ENCODE peak calls at places on chromosomes 4 and X, in seven cellular contexts. W, O, B, D, C, F and L are unnamed samples.

GRCh38 chr4:41696131-41696530 is 52.4 kb downstream of the PHOX2B start:
- DNase-seq in W (no peak), O (no peak), B (no peak), D (no peak), C (peak; percentile 9), F (no peak), L (no peak)

GRCh38 chrX:34978171-34978570 is 35.6 kb downstream of the FAM47B start:
- DNase-seq in W (no peak), O (no peak), B (no peak), D (no peak), C (no peak), F (no peak), L (no peak)

GRCh38 chr4:24975505-24975904 is 55.2 kb downstream of the LGI2 start:
- DNase-seq in W (no peak), O (no peak), B (no peak), D (no peak), C (no peak), F (no peak), L (no peak)

GRCh38 chrX:9153299-9153698 is 119.4 kb upstream of the FAM9B start:
- DNase-seq in W (no peak), O (no peak), B (no peak), D (no peak), C (peak; percentile 77), F (peak; percentile 49), L (no peak)

GRCh38 chrX:152842772-152843338 is 12.0 kb downstream of the NSDHL start:
- DNase-seq in W (no peak), O (no peak), B (no peak), D (no peak), C (no peak), F (no peak), L (no peak)

GRCh38 chrX:152635941-152636340 is 1.8 kb upstream of the GABRQ start:
- DNase-seq in W (peak; percentile 55), O (peak; percentile 58), B (no peak), D (no peak), C (peak; percentile 65), F (peak; percentile 28), L (peak; percentile 31)

GRCh38 chr4:4395849-4396627 is 9.1 kb downstream of the NSG1 start:
- DNase-seq in W (no peak), O (peak; percentile 57), B (peak; percentile 59), D (no peak), C (peak; percentile 8), F (no peak), L (no peak)

GRCh38 chr4:17059192-17059634 is 160.8 kb upstream of the LDB2 start:
- DNase-seq in W (peak; percentile 7), O (no peak), B (no peak), D (no peak), C (peak; percentile 91), F (peak; percentile 57), L (peak; percentile 86)

GRCh38 chrX:153825042-153825441 is 5.3 kb downstream of the PDZD4 start:
- DNase-seq in W (no peak), O (no peak), B (peak; percentile 5), D (no peak), C (no peak), F (no peak), L (no peak)

GRCh38 chr4:610411-611261 is 14.7 kb upstream of the PDE6B start:
- DNase-seq in W (no peak), O (no peak), B (no peak), D (no peak), C (peak; percentile 76), F (peak; percentile 51), L (no peak)

GRCh38 chr4:48899432-48899749 is 7.2 kb downstream of the OCIAD2 start:
- DNase-seq in W (no peak), O (no peak), B (no peak), D (no peak), C (no peak), F (no peak), L (no peak)

DNA sequence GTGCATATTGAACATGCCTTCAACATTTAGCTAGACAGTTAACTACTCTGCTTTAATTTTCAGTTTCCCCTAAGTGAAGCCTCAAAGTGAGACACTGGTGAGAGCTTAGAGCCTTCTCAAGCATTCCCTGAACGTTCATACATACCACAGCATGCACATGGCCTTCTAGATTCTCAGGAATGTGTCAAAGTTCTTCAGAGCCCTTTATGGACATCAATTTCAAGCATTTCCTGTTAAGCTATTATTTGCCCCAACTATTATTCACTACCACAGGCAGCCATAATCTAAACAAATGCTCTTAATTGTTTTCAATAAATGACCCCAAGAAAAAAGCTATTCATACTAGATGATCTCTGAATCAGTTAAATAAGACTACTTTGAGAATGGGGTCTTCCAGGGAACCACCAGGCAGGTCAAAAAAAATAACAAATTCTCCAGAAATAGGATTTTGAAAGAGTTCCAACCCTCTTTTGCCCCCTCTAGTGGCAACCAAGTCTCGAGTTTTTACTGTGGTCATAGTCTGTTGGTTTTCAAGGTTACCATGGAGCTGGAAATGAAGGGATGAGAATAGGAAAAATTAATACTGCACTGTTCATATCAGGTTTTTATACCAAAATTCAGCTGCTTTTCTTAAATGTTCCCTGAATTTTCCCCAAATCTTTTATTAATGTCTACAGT is 235.4 kb downstream of the RAB28 start:
- DNase-seq in W (no peak), O (no peak), B (no peak), D (no peak), C (peak; percentile 6), F (no peak), L (no peak)
- TF ChIP-seq CTCF in W (no peak), O (peak; percentile 76), B (no peak), D (no peak), C (peak; percentile 37), F (peak; percentile 34), L (no peak)

GRCh38 chr4:165096776-165097175 is 15.9 kb downstream of the TMEM192 start:
- DNase-seq in W (no peak), O (no peak), B (peak; percentile 59), D (no peak), C (peak; percentile 43), F (peak; percentile 9), L (no peak)
- TF ChIP-seq CTCF in W (no peak), O (peak; percentile 81), B (peak; percentile 35), D (peak; percentile 44), C (peak; percentile 56), F (peak; percentile 53), L (peak; percentile 60)

DNA sequence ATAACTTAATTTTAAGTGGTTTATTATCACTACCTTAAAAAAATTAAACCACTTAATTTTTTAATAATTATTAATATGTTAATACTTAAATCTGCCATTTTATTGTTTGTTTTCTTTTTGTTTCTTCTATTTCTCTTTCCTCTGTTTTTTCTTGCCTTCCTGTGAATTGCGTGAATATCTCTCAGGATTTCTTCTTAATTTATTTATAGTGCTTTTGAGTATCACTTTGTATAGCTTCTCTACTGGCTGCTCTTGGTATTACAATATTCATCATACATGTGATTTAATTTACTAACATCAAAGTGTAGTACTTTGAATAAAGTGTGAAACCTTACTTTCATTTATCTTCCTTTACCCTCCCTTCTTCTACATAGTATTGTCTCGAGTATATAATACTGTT is 349.5 kb upstream of the CPXCR1 start:
- DNase-seq in W (no peak), O (no peak), B (no peak), D (no peak), C (no peak), F (no peak), L (no peak)
- TF ChIP-seq CTCF in W (no peak), O (peak; percentile 63), B (no peak), D (no peak), C (no peak), F (no peak), L (no peak)

DNA sequence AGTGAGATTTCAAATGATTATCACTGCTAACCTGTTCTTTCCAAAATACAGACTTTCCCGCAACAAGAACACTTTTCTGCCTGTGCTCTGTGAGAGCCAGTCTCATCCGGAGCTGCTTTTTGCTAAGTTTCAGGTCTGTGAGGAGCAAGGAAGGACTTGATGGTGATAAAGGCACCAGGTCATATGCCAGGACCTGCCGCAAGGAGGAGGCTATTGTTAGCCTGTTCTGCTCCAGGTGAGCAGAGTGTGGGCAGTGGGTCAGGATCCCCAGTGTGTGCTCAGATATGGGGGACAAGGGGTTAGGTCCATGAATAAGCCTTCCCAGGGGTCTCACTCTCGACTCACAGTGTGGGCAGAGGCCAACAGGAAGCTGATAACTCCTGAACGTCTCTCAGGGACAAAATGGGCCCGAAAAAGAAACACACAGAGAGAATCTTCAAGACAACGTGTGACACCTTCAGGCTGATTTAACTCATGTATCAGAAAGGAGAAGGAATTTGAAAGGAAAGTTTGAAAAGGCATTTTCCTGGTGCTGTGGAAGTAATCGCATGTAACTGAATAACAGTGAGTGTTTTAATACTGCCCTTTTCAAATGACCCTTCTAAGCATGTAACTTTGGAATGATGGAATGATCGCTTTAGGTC is 57.7 kb upstream of the PDLIM3 start:
- DNase-seq in W (no peak), O (no peak), B (no peak), D (no peak), C (peak; percentile 22), F (no peak), L (no peak)
- TF ChIP-seq CTCF in W (no peak), O (no peak), B (no peak), D (no peak), C (no peak), F (no peak), L (no peak)

DNA sequence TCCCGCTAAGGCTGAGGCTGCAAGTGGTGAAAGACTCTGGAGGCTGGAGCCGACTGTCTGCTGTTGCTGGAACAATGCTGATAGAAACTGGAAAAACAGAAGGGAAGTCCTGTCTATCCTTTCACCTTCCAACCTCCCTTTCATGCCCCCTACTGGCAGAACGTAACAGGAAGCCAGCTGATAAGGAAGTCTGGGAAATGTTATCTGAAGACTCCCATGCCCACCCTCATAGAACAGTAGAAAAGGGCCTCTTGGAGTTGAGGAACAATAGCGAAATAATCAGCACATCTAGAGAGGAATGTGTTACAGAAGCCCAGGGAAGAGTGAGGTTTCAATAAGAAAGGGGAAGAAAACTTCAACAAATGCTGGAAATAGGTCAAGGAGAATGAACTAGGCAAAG is 117.1 kb upstream of the DKK2 start:
- DNase-seq in W (no peak), O (peak; percentile 72), B (no peak), D (no peak), C (peak; percentile 48), F (no peak), L (no peak)
- TF ChIP-seq CTCF in W (no peak), O (peak; percentile 70), B (peak; percentile 23), D (no peak), C (peak; percentile 65), F (peak; percentile 30), L (peak; percentile 31)

GRCh38 chr4:20395160-20395773 is 143.6 kb downstream of the SLIT2 start:
- DNase-seq in W (peak; percentile 58), O (peak; percentile 72), B (no peak), D (no peak), C (peak; percentile 44), F (no peak), L (no peak)
- TF ChIP-seq CTCF in W (peak; percentile 37), O (peak; percentile 82), B (peak; percentile 49), D (no peak), C (peak; percentile 76), F (peak; percentile 65), L (peak; percentile 41)